ENCODE peak calls at places on chromosomes 11 and 22, in eight cellular contexts. One of them, this sample, is unnamed.
A peak's percentile ranks its signal among the peaks of the same experiment; 100 is the strongest.

GRCh38 chr11:95688501-95689222 is 100.9 kb downstream of the FAM76B start:
- DNase-seq in stimulated activated CD4-positive, alpha-beta T cell treated with anti-CD3 and anti-CD28 coated beads, Interleukin-1b, Interleukin-23, amount 100 ng/mL, for 24 hours: no peak
- DNase-seq in NB4: no peak
- DNase-seq in stimulated activated CD8-positive, alpha-beta memory T cell treated with anti-CD3 and anti-CD28 coated beads, Interleukin-4, amount 100 ng/mL, for 48 hours: no peak
- DNase-seq in hypothalamus: no peak
- DNase-seq in cardiac fibroblast: no peak
- DNase-seq in germinal center: no peak
- DNase-seq in GM12891: no peak
- DNase-seq in this sample: no peak

GRCh38 chr11:60363542-60364525 is 14.5 kb upstream of the MS4A7 start:
- DNase-seq in germinal center: peak; percentile 77
- DNase-seq in stimulated activated CD4-positive, alpha-beta T cell treated with anti-CD3 and anti-CD28 coated beads, Interleukin-1b, Interleukin-23, amount 100 ng/mL, for 24 hours: peak; percentile 20
- DNase-seq in stimulated activated CD8-positive, alpha-beta memory T cell treated with anti-CD3 and anti-CD28 coated beads, Interleukin-4, amount 100 ng/mL, for 48 hours: peak; percentile 73
- DNase-seq in NB4: peak; percentile 86
- DNase-seq in hypothalamus: peak; percentile 10
- DNase-seq in cardiac fibroblast: peak; percentile 66
- DNase-seq in GM12891: peak; percentile 32
- DNase-seq in this sample: peak; percentile 23

GRCh38 chr11:111417011-111417765 is 38.1 kb upstream of the POU2AF1 start:
- DNase-seq in stimulated activated CD4-positive, alpha-beta T cell treated with anti-CD3 and anti-CD28 coated beads, Interleukin-1b, Interleukin-23, amount 100 ng/mL, for 24 hours: no peak
- DNase-seq in cardiac fibroblast: no peak
- DNase-seq in NB4: peak; percentile 21
- DNase-seq in germinal center: peak; percentile 69
- DNase-seq in GM12891: no peak
- DNase-seq in stimulated activated CD8-positive, alpha-beta memory T cell treated with anti-CD3 and anti-CD28 coated beads, Interleukin-4, amount 100 ng/mL, for 48 hours: peak; percentile 43
- DNase-seq in hypothalamus: no peak
- DNase-seq in this sample: no peak

GRCh38 chr11:70826541-70826943 is 425.8 kb downstream of the SHANK2 start:
- DNase-seq in germinal center: no peak
- DNase-seq in stimulated activated CD4-positive, alpha-beta T cell treated with anti-CD3 and anti-CD28 coated beads, Interleukin-1b, Interleukin-23, amount 100 ng/mL, for 24 hours: no peak
- DNase-seq in NB4: no peak
- DNase-seq in hypothalamus: peak; percentile 85
- DNase-seq in cardiac fibroblast: no peak
- DNase-seq in GM12891: no peak
- DNase-seq in stimulated activated CD8-positive, alpha-beta memory T cell treated with anti-CD3 and anti-CD28 coated beads, Interleukin-4, amount 100 ng/mL, for 48 hours: no peak
- DNase-seq in this sample: no peak

GRCh38 chr22:22897036-22897435 is 9.4 kb downstream of the IGLL5 start:
- DNase-seq in stimulated activated CD8-positive, alpha-beta memory T cell treated with anti-CD3 and anti-CD28 coated beads, Interleukin-4, amount 100 ng/mL, for 48 hours: no peak
- DNase-seq in GM12891: no peak
- DNase-seq in stimulated activated CD4-positive, alpha-beta T cell treated with anti-CD3 and anti-CD28 coated beads, Interleukin-1b, Interleukin-23, amount 100 ng/mL, for 24 hours: no peak
- DNase-seq in cardiac fibroblast: no peak
- DNase-seq in hypothalamus: no peak
- DNase-seq in NB4: no peak
- DNase-seq in germinal center: no peak
- DNase-seq in this sample: no peak

GRCh38 chr11:116849491-116849890 is 12.1 kb upstream of the APOA1 start:
- DNase-seq in stimulated activated CD8-positive, alpha-beta memory T cell treated with anti-CD3 and anti-CD28 coated beads, Interleukin-4, amount 100 ng/mL, for 48 hours: no peak
- DNase-seq in stimulated activated CD4-positive, alpha-beta T cell treated with anti-CD3 and anti-CD28 coated beads, Interleukin-1b, Interleukin-23, amount 100 ng/mL, for 24 hours: no peak
- DNase-seq in GM12891: no peak
- DNase-seq in hypothalamus: no peak
- DNase-seq in cardiac fibroblast: no peak
- DNase-seq in germinal center: no peak
- DNase-seq in NB4: peak; percentile 82
- DNase-seq in this sample: no peak

GRCh38 chr11:79438631-79439429 is 2.0 kb downstream of the TENM4 start:
- DNase-seq in cardiac fibroblast: peak; percentile 38
- DNase-seq in GM12891: no peak
- DNase-seq in hypothalamus: peak; percentile 58
- DNase-seq in germinal center: peak; percentile 30
- DNase-seq in NB4: no peak
- DNase-seq in stimulated activated CD8-positive, alpha-beta memory T cell treated with anti-CD3 and anti-CD28 coated beads, Interleukin-4, amount 100 ng/mL, for 48 hours: no peak
- DNase-seq in stimulated activated CD4-positive, alpha-beta T cell treated with anti-CD3 and anti-CD28 coated beads, Interleukin-1b, Interleukin-23, amount 100 ng/mL, for 24 hours: no peak
- DNase-seq in this sample: no peak

GRCh38 chr11:47220401-47220821 is 5.6 kb downstream of the DDB2 start:
- DNase-seq in GM12891: no peak
- DNase-seq in NB4: no peak
- DNase-seq in hypothalamus: no peak
- DNase-seq in stimulated activated CD4-positive, alpha-beta T cell treated with anti-CD3 and anti-CD28 coated beads, Interleukin-1b, Interleukin-23, amount 100 ng/mL, for 24 hours: no peak
- DNase-seq in germinal center: no peak
- DNase-seq in stimulated activated CD8-positive, alpha-beta memory T cell treated with anti-CD3 and anti-CD28 coated beads, Interleukin-4, amount 100 ng/mL, for 48 hours: no peak
- DNase-seq in cardiac fibroblast: peak; percentile 92
- DNase-seq in this sample: no peak

GRCh38 chr11:46183819-46184218 is 62.6 kb upstream of the PHF21A start:
- DNase-seq in stimulated activated CD4-positive, alpha-beta T cell treated with anti-CD3 and anti-CD28 coated beads, Interleukin-1b, Interleukin-23, amount 100 ng/mL, for 24 hours: no peak
- DNase-seq in germinal center: no peak
- DNase-seq in cardiac fibroblast: peak; percentile 60
- DNase-seq in NB4: no peak
- DNase-seq in stimulated activated CD8-positive, alpha-beta memory T cell treated with anti-CD3 and anti-CD28 coated beads, Interleukin-4, amount 100 ng/mL, for 48 hours: no peak
- DNase-seq in GM12891: no peak
- DNase-seq in hypothalamus: no peak
- DNase-seq in this sample: peak; percentile 23

GRCh38 chr22:46105494-46106278 is 44.6 kb upstream of the PPARA start:
- DNase-seq in GM12891: no peak
- DNase-seq in stimulated activated CD8-positive, alpha-beta memory T cell treated with anti-CD3 and anti-CD28 coated beads, Interleukin-4, amount 100 ng/mL, for 48 hours: no peak
- DNase-seq in hypothalamus: no peak
- DNase-seq in germinal center: no peak
- DNase-seq in cardiac fibroblast: peak; percentile 63
- DNase-seq in stimulated activated CD4-positive, alpha-beta T cell treated with anti-CD3 and anti-CD28 coated beads, Interleukin-1b, Interleukin-23, amount 100 ng/mL, for 24 hours: no peak
- DNase-seq in NB4: no peak
- DNase-seq in this sample: peak; percentile 54

GRCh38 chr11:112345708-112346107 is 85.0 kb upstream of the PLET1 start:
- DNase-seq in cardiac fibroblast: no peak
- DNase-seq in GM12891: no peak
- DNase-seq in stimulated activated CD8-positive, alpha-beta memory T cell treated with anti-CD3 and anti-CD28 coated beads, Interleukin-4, amount 100 ng/mL, for 48 hours: no peak
- DNase-seq in hypothalamus: no peak
- DNase-seq in germinal center: no peak
- DNase-seq in NB4: peak; percentile 15
- DNase-seq in stimulated activated CD4-positive, alpha-beta T cell treated with anti-CD3 and anti-CD28 coated beads, Interleukin-1b, Interleukin-23, amount 100 ng/mL, for 24 hours: no peak
- DNase-seq in this sample: no peak

GRCh38 chr22:20973634-20974286 is 6.7 kb downstream of the AIFM3 start:
- DNase-seq in hypothalamus: no peak
- DNase-seq in germinal center: no peak
- DNase-seq in NB4: no peak
- DNase-seq in stimulated activated CD8-positive, alpha-beta memory T cell treated with anti-CD3 and anti-CD28 coated beads, Interleukin-4, amount 100 ng/mL, for 48 hours: no peak
- DNase-seq in GM12891: no peak
- DNase-seq in stimulated activated CD4-positive, alpha-beta T cell treated with anti-CD3 and anti-CD28 coated beads, Interleukin-1b, Interleukin-23, amount 100 ng/mL, for 24 hours: no peak
- DNase-seq in cardiac fibroblast: no peak
- DNase-seq in this sample: no peak

GRCh38 chr11:126190792-126191191 is 20.7 kb downstream of the RPUSD4 start:
- DNase-seq in NB4: no peak
- DNase-seq in hypothalamus: no peak
- DNase-seq in cardiac fibroblast: no peak
- DNase-seq in stimulated activated CD4-positive, alpha-beta T cell treated with anti-CD3 and anti-CD28 coated beads, Interleukin-1b, Interleukin-23, amount 100 ng/mL, for 24 hours: no peak
- DNase-seq in GM12891: no peak
- DNase-seq in stimulated activated CD8-positive, alpha-beta memory T cell treated with anti-CD3 and anti-CD28 coated beads, Interleukin-4, amount 100 ng/mL, for 48 hours: no peak
- DNase-seq in germinal center: no peak
- DNase-seq in this sample: no peak

GRCh38 chr22:17788528-17789378 is 14.5 kb upstream of the BID start:
- DNase-seq in germinal center: no peak
- DNase-seq in stimulated activated CD8-positive, alpha-beta memory T cell treated with anti-CD3 and anti-CD28 coated beads, Interleukin-4, amount 100 ng/mL, for 48 hours: no peak
- DNase-seq in hypothalamus: no peak
- DNase-seq in stimulated activated CD4-positive, alpha-beta T cell treated with anti-CD3 and anti-CD28 coated beads, Interleukin-1b, Interleukin-23, amount 100 ng/mL, for 24 hours: no peak
- DNase-seq in NB4: no peak
- DNase-seq in cardiac fibroblast: no peak
- DNase-seq in GM12891: no peak
- DNase-seq in this sample: no peak

GRCh38 chr22:49588739-49589138 is 238.9 kb downstream of the BRD1 start:
- DNase-seq in cardiac fibroblast: no peak
- DNase-seq in NB4: no peak
- DNase-seq in GM12891: no peak
- DNase-seq in stimulated activated CD8-positive, alpha-beta memory T cell treated with anti-CD3 and anti-CD28 coated beads, Interleukin-4, amount 100 ng/mL, for 48 hours: no peak
- DNase-seq in hypothalamus: no peak
- DNase-seq in stimulated activated CD4-positive, alpha-beta T cell treated with anti-CD3 and anti-CD28 coated beads, Interleukin-1b, Interleukin-23, amount 100 ng/mL, for 24 hours: no peak
- DNase-seq in germinal center: no peak
- DNase-seq in this sample: no peak

GRCh38 chr11:116990061-116990473 is 108.2 kb downstream of the SIK3 start:
- DNase-seq in stimulated activated CD8-positive, alpha-beta memory T cell treated with anti-CD3 and anti-CD28 coated beads, Interleukin-4, amount 100 ng/mL, for 48 hours: no peak
- DNase-seq in germinal center: no peak
- DNase-seq in cardiac fibroblast: peak; percentile 87
- DNase-seq in GM12891: no peak
- DNase-seq in stimulated activated CD4-positive, alpha-beta T cell treated with anti-CD3 and anti-CD28 coated beads, Interleukin-1b, Interleukin-23, amount 100 ng/mL, for 24 hours: no peak
- DNase-seq in hypothalamus: peak; percentile 13
- DNase-seq in NB4: no peak
- DNase-seq in this sample: peak; percentile 70

GRCh38 chr22:37443086-37443485 is 15.8 kb upstream of the ELFN2 start:
- DNase-seq in stimulated activated CD8-positive, alpha-beta memory T cell treated with anti-CD3 and anti-CD28 coated beads, Interleukin-4, amount 100 ng/mL, for 48 hours: no peak
- DNase-seq in germinal center: no peak
- DNase-seq in hypothalamus: no peak
- DNase-seq in GM12891: no peak
- DNase-seq in cardiac fibroblast: no peak
- DNase-seq in stimulated activated CD4-positive, alpha-beta T cell treated with anti-CD3 and anti-CD28 coated beads, Interleukin-1b, Interleukin-23, amount 100 ng/mL, for 24 hours: no peak
- DNase-seq in NB4: no peak
- DNase-seq in this sample: no peak

GRCh38 chr11:15941206-15941770 is 415.1 kb downstream of the SOX6 start:
- DNase-seq in hypothalamus: no peak
- DNase-seq in cardiac fibroblast: peak; percentile 23
- DNase-seq in germinal center: peak; percentile 65
- DNase-seq in NB4: peak; percentile 9
- DNase-seq in stimulated activated CD8-positive, alpha-beta memory T cell treated with anti-CD3 and anti-CD28 coated beads, Interleukin-4, amount 100 ng/mL, for 48 hours: peak; percentile 57
- DNase-seq in GM12891: peak; percentile 61
- DNase-seq in stimulated activated CD4-positive, alpha-beta T cell treated with anti-CD3 and anti-CD28 coated beads, Interleukin-1b, Interleukin-23, amount 100 ng/mL, for 24 hours: no peak
- DNase-seq in this sample: peak; percentile 47

GRCh38 chr11:70527429-70528045 is 129.2 kb downstream of the CTTN start:
- DNase-seq in germinal center: no peak
- DNase-seq in stimulated activated CD4-positive, alpha-beta T cell treated with anti-CD3 and anti-CD28 coated beads, Interleukin-1b, Interleukin-23, amount 100 ng/mL, for 24 hours: no peak
- DNase-seq in NB4: no peak
- DNase-seq in cardiac fibroblast: no peak
- DNase-seq in GM12891: no peak
- DNase-seq in hypothalamus: no peak
- DNase-seq in stimulated activated CD8-positive, alpha-beta memory T cell treated with anti-CD3 and anti-CD28 coated beads, Interleukin-4, amount 100 ng/mL, for 48 hours: no peak
- DNase-seq in this sample: no peak

GRCh38 chr22:43923191-43923590 is 414 bp upstream of the PNPLA3 start:
- DNase-seq in cardiac fibroblast: peak; percentile 26
- DNase-seq in stimulated activated CD4-positive, alpha-beta T cell treated with anti-CD3 and anti-CD28 coated beads, Interleukin-1b, Interleukin-23, amount 100 ng/mL, for 24 hours: no peak
- DNase-seq in GM12891: no peak
- DNase-seq in NB4: peak; percentile 38
- DNase-seq in hypothalamus: no peak
- DNase-seq in germinal center: peak; percentile 24
- DNase-seq in stimulated activated CD8-positive, alpha-beta memory T cell treated with anti-CD3 and anti-CD28 coated beads, Interleukin-4, amount 100 ng/mL, for 48 hours: no peak
- DNase-seq in this sample: no peak

GRCh38 chr11:46250071-46251052 is 27.1 kb upstream of the CREB3L1 start:
- DNase-seq in NB4: no peak
- DNase-seq in germinal center: no peak
- DNase-seq in cardiac fibroblast: peak; percentile 43
- DNase-seq in hypothalamus: no peak
- DNase-seq in stimulated activated CD4-positive, alpha-beta T cell treated with anti-CD3 and anti-CD28 coated beads, Interleukin-1b, Interleukin-23, amount 100 ng/mL, for 24 hours: no peak
- DNase-seq in GM12891: no peak
- DNase-seq in stimulated activated CD8-positive, alpha-beta memory T cell treated with anti-CD3 and anti-CD28 coated beads, Interleukin-4, amount 100 ng/mL, for 48 hours: no peak
- DNase-seq in this sample: no peak

GRCh38 chr11:121671276-121672168 is 218.8 kb upstream of the SORL1-AS1 start:
- DNase-seq in hypothalamus: peak; percentile 49
- DNase-seq in germinal center: no peak
- DNase-seq in NB4: no peak
- DNase-seq in stimulated activated CD8-positive, alpha-beta memory T cell treated with anti-CD3 and anti-CD28 coated beads, Interleukin-4, amount 100 ng/mL, for 48 hours: no peak
- DNase-seq in stimulated activated CD4-positive, alpha-beta T cell treated with anti-CD3 and anti-CD28 coated beads, Interleukin-1b, Interleukin-23, amount 100 ng/mL, for 24 hours: no peak
- DNase-seq in cardiac fibroblast: peak; percentile 39
- DNase-seq in GM12891: no peak
- DNase-seq in this sample: no peak

GRCh38 chr11:3929689-3930088 is 74.2 kb downstream of the STIM1 start:
- DNase-seq in cardiac fibroblast: no peak
- DNase-seq in GM12891: no peak
- DNase-seq in stimulated activated CD8-positive, alpha-beta memory T cell treated with anti-CD3 and anti-CD28 coated beads, Interleukin-4, amount 100 ng/mL, for 48 hours: no peak
- DNase-seq in germinal center: no peak
- DNase-seq in NB4: no peak
- DNase-seq in stimulated activated CD4-positive, alpha-beta T cell treated with anti-CD3 and anti-CD28 coated beads, Interleukin-1b, Interleukin-23, amount 100 ng/mL, for 24 hours: no peak
- DNase-seq in hypothalamus: no peak
- DNase-seq in this sample: no peak

GRCh38 chr11:57223601-57224000 is 13.4 kb downstream of the APLNR start:
- DNase-seq in GM12891: no peak
- DNase-seq in stimulated activated CD4-positive, alpha-beta T cell treated with anti-CD3 and anti-CD28 coated beads, Interleukin-1b, Interleukin-23, amount 100 ng/mL, for 24 hours: no peak
- DNase-seq in stimulated activated CD8-positive, alpha-beta memory T cell treated with anti-CD3 and anti-CD28 coated beads, Interleukin-4, amount 100 ng/mL, for 48 hours: no peak
- DNase-seq in cardiac fibroblast: no peak
- DNase-seq in hypothalamus: no peak
- DNase-seq in germinal center: no peak
- DNase-seq in NB4: no peak
- DNase-seq in this sample: no peak

GRCh38 chr11:118002010-118002540 is 15.9 kb downstream of the IL10RA start:
- DNase-seq in cardiac fibroblast: no peak
- DNase-seq in NB4: no peak
- DNase-seq in stimulated activated CD8-positive, alpha-beta memory T cell treated with anti-CD3 and anti-CD28 coated beads, Interleukin-4, amount 100 ng/mL, for 48 hours: peak; percentile 81
- DNase-seq in GM12891: no peak
- DNase-seq in stimulated activated CD4-positive, alpha-beta T cell treated with anti-CD3 and anti-CD28 coated beads, Interleukin-1b, Interleukin-23, amount 100 ng/mL, for 24 hours: peak; percentile 58
- DNase-seq in hypothalamus: no peak
- DNase-seq in germinal center: no peak
- DNase-seq in this sample: no peak

GRCh38 chr11:12411806-12412727 is 34.7 kb downstream of the PARVA start:
- DNase-seq in GM12891: peak; percentile 32
- DNase-seq in NB4: peak; percentile 57
- DNase-seq in germinal center: peak; percentile 31
- DNase-seq in hypothalamus: no peak
- DNase-seq in stimulated activated CD4-positive, alpha-beta T cell treated with anti-CD3 and anti-CD28 coated beads, Interleukin-1b, Interleukin-23, amount 100 ng/mL, for 24 hours: peak; percentile 25
- DNase-seq in stimulated activated CD8-positive, alpha-beta memory T cell treated with anti-CD3 and anti-CD28 coated beads, Interleukin-4, amount 100 ng/mL, for 48 hours: peak; percentile 68
- DNase-seq in cardiac fibroblast: peak; percentile 84
- DNase-seq in this sample: peak; percentile 78

This sample was measured in stromal cell of bone marrow.